ENCODE peak calls at places on chromosomes 5 and 9, in five cellular contexts. D is HepG2, S is K562, F is upper lobe of left lung, A is GM12878. H is an unnamed sample. For H3K4me1, the result is how much of the 10 kb centered on the place peaks cover.

GRCh38 chr9:134462304-134462703 is 136.0 kb downstream of the RXRA start:
- ATAC-seq in A (no peak), F (no peak), S (no peak), D (no peak), H (no peak)

GRCh38 chr9:116027096-116027495 is 126.5 kb upstream of the PAPPA start:
- ATAC-seq in D (no peak), S (no peak), A (no peak), F (no peak), H (no peak)

GRCh38 chr5:44839018-44839681 is 30.4 kb downstream of the MRPS30 start:
- ATAC-seq in D (no peak), A (no peak), F (no peak), S (no peak), H (no peak)

GRCh38 chr5:84623034-84623433 is 238.4 kb upstream of the EDIL3 start:
- ATAC-seq in F (no peak), S (no peak), A (peak), D (no peak), H (no peak)

GRCh38 chr5:151483647-151484046 is 36.2 kb downstream of the SLC36A1 start:
- ATAC-seq in A (no peak), S (no peak), D (no peak), F (peak), H (peak)

GRCh38 chr9:80794197-80794596 is 895.1 kb downstream of the TLE1 start:
- ATAC-seq in S (no peak), F (no peak), A (no peak), D (no peak), H (no peak)

GRCh38 chr5:107157811-107158210 is 512.9 kb downstream of the EFNA5 start:
- ATAC-seq in S (no peak), D (no peak), A (no peak), F (no peak), H (no peak)

GRCh38 chr5:54601393-54601792 is 83.8 kb downstream of the SNX18 start:
- ATAC-seq in F (no peak), A (no peak), D (no peak), S (no peak), H (peak)

DNA sequence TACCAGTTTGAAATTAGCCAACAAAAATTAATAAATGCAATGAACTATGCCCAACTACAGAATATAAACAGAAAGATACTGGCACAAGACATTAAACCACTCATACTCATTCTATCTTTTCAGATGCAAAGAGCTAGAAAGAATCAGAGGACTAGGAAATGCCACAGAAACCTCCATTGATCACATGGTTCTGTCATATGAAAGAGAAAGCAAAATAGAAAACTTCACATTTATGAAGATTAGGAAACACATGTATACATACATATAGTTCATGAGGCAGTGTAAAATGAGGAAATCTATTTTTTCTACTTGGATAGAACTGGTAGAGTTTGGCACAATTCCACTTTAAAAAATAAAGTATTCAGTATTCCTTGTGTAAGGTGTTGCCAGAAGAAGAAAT is 275.1 kb upstream of the PTGER4 start:
- ATAC-seq in D (no peak), A (peak), F (no peak), S (no peak), H (no peak)
- H3K4me1 ChIP-seq in D (under half), A (under half), F (under half), S (under half), H (under half)

GRCh38 chr9:98054376-98054951 is 2.1 kb upstream of the NANS start:
- ATAC-seq in F (no peak), A (no peak), S (no peak), D (no peak), H (no peak)
- TF ChIP-seq POLR2AphosphoS5 in F (no peak), A (no peak), S (no peak), D (no peak), H (no peak)

GRCh38 chr5:140664353-140665119 is at the start of gene WDR55:
- ATAC-seq in D (peak), A (peak), F (peak), S (peak), H (peak)
- TF ChIP-seq EP300 in D (no peak), A (peak), F (no peak), S (peak), H (no peak)

DNA sequence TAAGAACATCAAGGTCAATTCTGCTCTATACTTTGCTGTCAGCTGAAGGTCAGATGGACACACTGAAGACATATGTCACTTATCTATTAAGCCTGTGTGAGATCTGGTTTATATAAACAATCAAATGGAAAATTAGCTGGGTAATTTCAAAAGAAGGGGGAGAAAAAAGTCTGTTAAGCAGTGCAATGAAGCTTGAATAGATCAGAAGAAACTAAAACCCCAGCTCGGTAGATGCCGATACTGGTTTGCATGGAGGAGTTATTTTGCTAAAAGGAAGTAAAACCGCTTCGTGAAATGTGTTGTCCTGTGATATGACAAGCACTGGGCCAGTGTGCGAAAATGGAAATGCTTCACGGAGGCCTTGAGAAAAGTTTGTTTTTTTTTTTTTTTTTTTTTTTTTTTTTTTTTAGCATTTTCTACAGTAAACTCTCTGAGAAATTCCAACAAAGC is 148.8 kb downstream of the MEF2C start:
- ATAC-seq in D (no peak), A (peak), F (no peak), S (peak), H (no peak)
- H3K4me1 ChIP-seq in D (under half), A (half or more), F (under half), S (under half), H (under half)

GRCh38 chr9:35791321-35791921 is at the start of gene NPR2:
- ATAC-seq in F (no peak), A (no peak), S (no peak), D (no peak), H (peak)
- TF ChIP-seq POLR2AphosphoS5 in F (no peak), A (no peak), S (no peak), D (no peak), H (no peak)

GRCh38 chr5:140548791-140549190 is 1.3 kb downstream of the EIF4EBP3 start:
- ATAC-seq in D (no peak), F (no peak), S (peak), A (no peak), H (no peak)

GRCh38 chr5:140548300-140548688 is 832 bp downstream of the EIF4EBP3 start:
- ATAC-seq in F (peak), D (no peak), S (peak), A (peak), H (no peak)

GRCh38 chr5:140549237-140550144 is 2.0 kb downstream of the EIF4EBP3 start:
- ATAC-seq in A (no peak), F (no peak), S (peak), D (no peak), H (peak)

GRCh38 chr5:140546851-140547507 is 483 bp upstream of the EIF4EBP3 start:
- ATAC-seq in D (peak), S (peak), A (peak), F (no peak), H (no peak)

DNA sequence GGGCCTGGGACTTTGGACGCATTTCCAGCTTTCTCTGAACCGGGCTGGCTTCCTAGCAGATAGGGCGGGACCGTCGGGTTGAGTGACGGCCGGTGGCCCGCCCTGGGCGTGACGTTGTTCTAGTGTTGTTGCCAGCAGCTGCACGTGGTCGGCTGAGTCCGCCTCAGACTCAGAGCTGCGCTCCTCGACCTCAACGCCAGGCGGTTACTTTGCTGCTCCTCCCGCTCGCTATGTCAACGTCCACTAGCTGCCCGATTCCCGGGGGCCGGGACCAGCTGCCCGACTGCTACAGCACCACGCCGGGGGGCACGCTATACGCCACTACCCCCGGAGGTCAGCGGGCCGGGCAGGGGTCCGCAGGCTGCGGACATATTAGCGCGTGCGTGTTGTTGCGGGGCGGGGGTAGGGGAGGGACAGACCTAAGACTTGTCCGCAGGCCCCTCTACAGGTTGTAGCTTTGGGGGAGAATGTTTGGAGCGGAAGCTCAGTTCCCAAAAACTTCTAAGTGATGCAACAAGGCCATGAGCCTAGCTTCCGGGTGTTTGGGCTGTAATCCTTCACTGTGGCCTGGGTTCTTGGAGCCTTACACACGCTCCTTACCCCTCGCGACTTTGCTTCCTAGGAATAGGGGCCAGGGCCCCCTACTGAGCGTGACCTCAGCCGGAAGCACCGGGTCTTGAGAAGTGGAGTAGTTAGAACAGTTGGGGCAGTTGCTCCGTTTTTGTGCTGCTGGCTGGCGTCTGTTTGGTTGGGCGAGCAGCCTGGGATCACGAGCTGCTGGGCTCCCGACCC is at the start of gene EIF4EBP3:
- ATAC-seq in S (peak), F (peak), A (peak), D (peak), H (peak)
- TF ChIP-seq EP300 in S (no peak), F (no peak), A (no peak), D (no peak), H (no peak)

GRCh38 chr5:74629326-74629725 is 11.2 kb downstream of the ENC1 start:
- ATAC-seq in F (no peak), D (no peak), A (no peak), S (no peak), H (no peak)
- H3K4me1 ChIP-seq in F (under half), D (half or more), A (under half), S (under half), H (under half)